ENCODE peak calls at places on chromosomes 1 and 21, in four cellular contexts. Z, F, U and L are unnamed samples.

GRCh38 chr1:57124170-57124569 is 158.4 kb upstream of the C8B start:
- DNase-seq in F (no peak), U (no peak), Z (no peak), L (no peak)

GRCh38 chr1:230231739-230232075 is 164.7 kb downstream of the GALNT2 start:
- DNase-seq in Z (peak; percentile 40), U (no peak), F (peak; percentile 60), L (no peak)

GRCh38 chr1:175857756-175858155 is 114.4 kb upstream of the TNR start:
- DNase-seq in U (no peak), Z (no peak), F (no peak), L (no peak)

GRCh38 chr1:225426395-225427248 is 1.2 kb downstream of the LBR start:
- DNase-seq in F (peak; percentile 27), U (no peak), Z (peak; percentile 46), L (peak; percentile 30)

GRCh38 chr1:162873671-162874666 is 13.0 kb upstream of the CCDC190 start:
- DNase-seq in U (no peak), Z (no peak), F (peak; percentile 85), L (peak; percentile 4)

GRCh38 chr1:108925920-108926319 is 37.4 kb downstream of the CLCC1 start:
- DNase-seq in Z (no peak), F (no peak), U (no peak), L (no peak)

GRCh38 chr1:34165422-34165921 is 442 bp upstream of the CSMD2 start:
- DNase-seq in U (no peak), F (no peak), Z (no peak), L (no peak)

GRCh38 chr1:117584181-117584580 is 21.7 kb upstream of the TENT5C start:
- DNase-seq in Z (no peak), F (no peak), U (no peak), L (no peak)

GRCh38 chr1:61343623-61344257 is 261.4 kb downstream of the NFIA start:
- DNase-seq in U (no peak), Z (no peak), F (no peak), L (no peak)

GRCh38 chr1:45843474-45843905 is 40.1 kb downstream of the MAST2 start:
- DNase-seq in Z (no peak), F (peak; percentile 69), U (no peak), L (peak; percentile 16)

GRCh38 chr1:59076612-59077011 is 220.3 kb upstream of the FGGY start:
- DNase-seq in F (peak; percentile 34), Z (peak; percentile 59), U (no peak), L (peak; percentile 9)

GRCh38 chr1:41086921-41087320 is 65.4 kb upstream of the SLFNL1 start:
- DNase-seq in Z (no peak), U (no peak), F (no peak), L (no peak)

GRCh38 chr1:15454256-15454655 is 2.3 kb upstream of the CELA2A start:
- DNase-seq in F (peak; percentile 87), Z (no peak), U (no peak), L (no peak)

GRCh38 chr1:84152649-84153056 is 8.6 kb downstream of the PRKACB start:
- DNase-seq in Z (no peak), F (no peak), U (peak; percentile 26), L (no peak)

GRCh38 chr1:219710529-219711194 is 97.8 kb upstream of the ZC3H11B start:
- DNase-seq in U (no peak), F (peak; percentile 84), Z (no peak), L (peak; percentile 23)

GRCh38 chr1:46197551-46198025 is 646 bp downstream of the POMGNT1 start:
- DNase-seq in Z (no peak), U (no peak), F (no peak), L (no peak)

GRCh38 chr21:44818636-44819011 is 762 bp upstream of the SUMO3 start:
- DNase-seq in Z (no peak), U (no peak), F (no peak), L (no peak)

GRCh38 chr1:52348704-52349301 is 17.2 kb downstream of the CC2D1B start:
- DNase-seq in U (no peak), Z (peak; percentile 43), F (peak; percentile 44), L (peak; percentile 26)

GRCh38 chr1:19390901-19391595 is 78.9 kb downstream of the SLC66A1 start:
- DNase-seq in U (peak; percentile 70), F (peak; percentile 80), Z (peak; percentile 74), L (peak; percentile 18)
- TF ChIP-seq ELK1 in U (no peak), F (no peak), Z (no peak), L (no peak)

DNA sequence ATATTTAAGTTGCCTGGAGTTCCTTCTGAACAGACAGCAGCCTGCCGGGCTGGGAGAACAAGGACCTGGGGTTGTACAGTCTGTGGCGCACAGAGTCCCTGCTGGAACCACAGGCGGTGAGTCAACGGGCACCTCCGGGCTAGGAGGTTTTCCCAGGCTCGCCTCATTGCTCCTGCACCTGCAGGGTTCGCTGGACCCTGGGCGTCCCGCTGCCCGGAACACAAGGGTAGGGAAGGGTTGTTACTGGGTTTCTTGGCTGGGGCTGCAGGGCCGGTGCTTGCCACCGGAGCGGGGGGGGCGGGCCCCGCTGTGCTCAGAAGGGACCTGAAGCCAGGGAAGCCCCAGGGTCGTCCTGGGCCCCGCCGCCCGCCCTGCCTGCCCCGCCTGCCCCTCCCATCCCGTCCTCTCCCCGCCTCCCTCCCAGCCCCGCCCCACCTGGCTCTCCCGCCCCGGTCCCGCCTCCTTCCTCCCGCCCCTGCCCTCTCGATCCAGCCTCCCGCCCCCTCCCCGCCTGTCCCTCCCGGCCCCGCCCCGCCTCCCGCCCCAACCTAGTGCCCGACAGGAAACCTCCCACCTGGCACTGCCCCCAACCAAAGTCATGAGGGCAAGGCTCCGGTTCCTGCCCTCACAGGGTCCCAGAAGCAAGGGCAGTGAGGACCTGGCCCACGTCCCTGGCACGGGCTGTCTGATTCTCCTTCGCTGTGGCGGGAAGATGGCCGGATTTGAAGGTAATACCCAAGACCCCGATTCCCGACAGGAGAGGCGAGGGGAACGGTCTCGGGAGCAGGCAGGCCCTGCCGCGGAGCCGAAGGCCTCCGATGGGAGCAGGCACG is 6.8 kb downstream of the JMJD4 start:
- DNase-seq in U (peak; percentile 24), Z (peak; percentile 95), F (peak; percentile 43), L (peak; percentile 75)
- TF ChIP-seq ELK1 in U (no peak), Z (no peak), F (no peak), L (no peak)

DNA sequence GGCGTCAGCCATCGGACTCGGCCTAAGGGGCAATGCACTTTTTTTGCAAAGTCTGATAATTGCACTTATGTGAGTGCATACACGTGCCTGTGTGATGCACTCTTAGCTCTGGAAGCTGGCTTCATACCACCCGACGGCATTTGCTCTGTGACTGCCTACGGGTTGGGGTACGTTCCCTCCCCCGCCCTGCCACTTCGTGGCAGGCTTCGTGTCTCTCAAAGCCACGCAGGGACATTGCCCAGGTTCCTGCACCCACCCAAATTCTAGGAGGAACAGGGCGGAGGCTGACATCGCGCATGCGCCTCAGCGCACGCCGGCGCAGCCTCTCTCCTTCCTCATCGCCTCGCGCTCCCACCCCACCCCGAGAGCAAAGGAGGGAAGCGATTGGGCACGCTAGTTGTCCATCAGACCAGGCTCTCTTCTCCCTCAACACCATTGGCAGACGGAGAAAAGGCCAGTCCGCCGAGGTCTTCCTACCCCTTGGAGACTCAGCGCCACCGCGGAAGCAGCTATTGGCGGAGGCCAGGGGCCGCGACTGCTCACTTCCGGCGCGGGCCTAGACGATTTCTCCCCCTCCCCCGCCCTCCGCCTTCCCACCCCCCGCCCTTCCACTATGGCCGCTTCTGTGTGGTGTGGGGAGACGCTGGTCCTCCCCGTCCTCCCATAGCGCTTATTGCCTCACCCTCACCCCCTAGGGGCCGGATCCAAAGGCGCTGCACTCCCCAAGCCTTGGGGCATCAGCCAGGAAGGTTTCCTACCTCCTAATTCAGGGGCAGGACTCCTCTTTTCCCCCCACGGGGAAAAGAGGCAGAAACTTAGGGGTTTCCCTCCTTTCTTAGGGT is at the start of gene INTS3:
- DNase-seq in F (peak; percentile 100), U (peak; percentile 100), Z (peak; percentile 100), L (peak; percentile 99)
- TF ChIP-seq ELK1 in F (no peak), U (peak; percentile 60), Z (no peak), L (no peak)

GRCh38 chr1:111471538-111471937 is 2.2 kb upstream of the C1orf162 start:
- DNase-seq in U (no peak), Z (no peak), F (no peak), L (no peak)

GRCh38 chr1:111468717-111469100 is 5.1 kb upstream of the C1orf162 start:
- DNase-seq in U (no peak), Z (no peak), F (no peak), L (no peak)

GRCh38 chr1:111467805-111468716 is 5.7 kb upstream of the C1orf162 start:
- DNase-seq in U (no peak), Z (peak; percentile 59), F (no peak), L (no peak)

GRCh38 chr1:111469539-111469938 is 4.2 kb upstream of the C1orf162 start:
- DNase-seq in F (no peak), Z (no peak), U (no peak), L (no peak)

DNA sequence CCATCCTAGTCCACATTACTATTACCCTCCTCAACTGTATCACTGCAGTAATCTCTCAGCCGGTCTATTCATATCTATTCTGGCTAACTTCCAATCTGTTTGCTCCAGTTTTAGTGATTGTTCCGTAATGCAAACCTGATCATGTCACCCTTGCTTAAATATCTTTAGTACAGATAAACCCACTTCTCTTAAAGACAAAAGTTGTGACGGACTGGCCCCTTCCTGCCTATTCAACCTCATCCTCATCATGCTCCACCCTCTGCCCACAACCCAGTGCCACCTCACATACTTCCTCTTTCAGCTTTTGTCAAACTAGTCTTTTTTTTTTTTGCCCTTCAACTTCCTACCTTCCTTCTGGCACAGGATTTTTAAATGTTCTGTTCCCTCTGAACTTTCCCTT is 2.8 kb upstream of the C1orf162 start:
- DNase-seq in U (peak; percentile 77), Z (no peak), F (no peak), L (no peak)
- TF ChIP-seq ELK1 in U (no peak), Z (no peak), F (no peak), L (no peak)

GRCh38 chr1:201283836-201284553 is 689 bp downstream of the PKP1 start:
- DNase-seq in F (no peak), Z (no peak), U (no peak), L (no peak)
- TF ChIP-seq ELK1 in F (no peak), Z (no peak), U (no peak), L (no peak)

DNA sequence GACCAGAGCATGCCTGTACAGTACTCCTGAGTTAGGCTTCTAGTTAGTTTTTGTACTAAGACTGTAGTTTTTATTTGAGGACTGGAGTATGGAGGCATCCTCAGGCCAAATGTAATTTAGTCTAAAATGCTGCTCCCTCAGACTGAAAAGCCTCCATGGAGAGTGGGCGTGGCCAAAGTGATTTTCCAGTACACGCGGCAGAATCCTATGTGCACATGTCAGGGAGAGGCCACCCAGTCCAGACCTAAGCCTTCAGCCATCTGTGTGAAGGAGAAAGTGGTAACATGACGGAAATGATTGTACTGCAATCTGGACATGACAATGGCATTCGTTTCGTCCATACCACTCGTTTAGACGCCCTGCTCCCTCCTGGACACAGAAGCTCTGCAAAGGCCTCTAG is 56.2 kb downstream of the PCP4 start:
- DNase-seq in Z (no peak), F (no peak), U (no peak), L (no peak)
- TF ChIP-seq ELK1 in Z (no peak), F (no peak), U (no peak), L (no peak)

DNA sequence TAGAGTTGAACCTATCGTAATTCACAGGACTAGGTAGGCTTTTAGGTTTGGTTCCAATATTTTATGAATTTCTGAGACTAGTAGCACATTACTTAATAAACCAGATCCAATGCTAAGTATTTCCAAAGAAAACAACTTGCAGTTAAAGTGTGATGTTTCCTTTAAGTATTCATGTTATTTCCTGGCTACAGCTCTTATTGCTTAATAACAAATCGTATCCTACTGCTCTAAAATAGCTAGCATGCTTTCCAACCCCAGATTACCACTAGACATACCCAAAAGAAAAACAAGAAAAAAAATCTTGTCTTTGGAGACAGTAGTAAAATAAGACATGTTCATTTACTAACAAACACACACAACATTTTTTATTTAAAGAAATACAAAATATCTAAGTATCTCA is 898 bp downstream of the KRTAP27-1 start:
- DNase-seq in Z (no peak), F (no peak), U (no peak), L (no peak)
- TF ChIP-seq ELK1 in Z (no peak), F (no peak), U (no peak), L (no peak)